ENCODE peak calls at places on chromosomes 7 and 10, in nine cellular contexts. X, R, K, P, S, W, D, E and O are unnamed samples. For H3K4me1, the result is how much of the 10 kb centered on the place peaks cover.

GRCh38 chr7:16484453-16485158 is 19.1 kb upstream of the SOSTDC1 start:
- DNase-seq in X (no peak), R (no peak), K (no peak), P (no peak), S (no peak), W (no peak), D (no peak), E (no peak), O (no peak)

GRCh38 chr10:100637785-100638184 is 102.0 kb downstream of the HIF1AN start:
- DNase-seq in X (no peak), R (no peak), K (no peak), P (no peak), S (no peak), W (no peak), D (no peak), E (no peak), O (peak)

GRCh38 chr10:62501547-62501946 is 127.4 kb downstream of the ZNF365 start:
- DNase-seq in X (no peak), R (no peak), K (no peak), P (no peak), S (no peak), W (no peak), D (no peak), E (no peak), O (no peak)

GRCh38 chr10:46273506-46274477 is 13.0 kb upstream of the ANTXRL start:
- DNase-seq in X (peak), R (peak), K (no peak), P (no peak), S (peak), W (no peak), D (no peak), E (no peak), O (peak)

GRCh38 chr7:36600869-36601530 is 123.3 kb downstream of the AOAH start:
- DNase-seq in X (no peak), R (no peak), K (no peak), P (no peak), S (no peak), W (no peak), D (no peak), E (no peak), O (no peak)

GRCh38 chr10:62116896-62117295 is 151.7 kb downstream of the RTKN2 start:
- DNase-seq in X (no peak), R (no peak), K (no peak), P (no peak), S (no peak), W (no peak), D (no peak), E (no peak), O (no peak)

GRCh38 chr10:91117496-91117895 is 103.0 kb upstream of the PCGF5 start:
- DNase-seq in X (no peak), R (no peak), K (no peak), P (no peak), S (no peak), W (no peak), D (no peak), E (no peak), O (no peak)

GRCh38 chr10:12509016-12509793 is 159.9 kb downstream of the CAMK1D start:
- DNase-seq in X (no peak), R (no peak), K (no peak), P (no peak), S (no peak), W (no peak), D (no peak), E (no peak), O (peak)

GRCh38 chr7:44838751-44839150 is 9.1 kb downstream of the H2AZ2 start:
- DNase-seq in X (no peak), R (no peak), K (no peak), P (no peak), S (no peak), W (no peak), D (no peak), E (no peak), O (no peak)

GRCh38 chr10:118851062-118852035 is 96.6 kb upstream of the CACUL1 start:
- DNase-seq in X (no peak), R (no peak), K (no peak), P (no peak), S (no peak), W (no peak), D (no peak), E (no peak), O (no peak)

GRCh38 chr10:33967721-33968120 is 633.3 kb upstream of the NRP1 start:
- DNase-seq in X (no peak), R (no peak), K (no peak), P (no peak), S (no peak), W (no peak), D (no peak), E (no peak), O (no peak)

GRCh38 chr7:36984710-36985308 is 260.5 kb upstream of the AOAH start:
- DNase-seq in X (no peak), R (no peak), K (no peak), P (no peak), S (no peak), W (no peak), D (no peak), E (no peak), O (no peak)

GRCh38 chr7:128908750-128909385 is 1.6 kb downstream of the KCP start:
- DNase-seq in X (peak), R (no peak), K (no peak), P (no peak), S (no peak), W (no peak), D (no peak), E (no peak), O (no peak)

GRCh38 chr10:86340176-86340990 is 26.2 kb downstream of the GRID1 start:
- DNase-seq in X (no peak), R (no peak), K (no peak), P (no peak), S (no peak), W (no peak), D (no peak), E (no peak), O (no peak)

GRCh38 chr10:133086247-133086646 is 1.5 kb upstream of the ADGRA1 start:
- DNase-seq in X (no peak), R (no peak), K (no peak), P (no peak), S (no peak), W (no peak), D (no peak), E (no peak), O (no peak)

GRCh38 chr10:585502-585901 is 104.0 kb downstream of the DIP2C start:
- DNase-seq in X (no peak), R (no peak), K (no peak), P (no peak), S (no peak), W (no peak), D (no peak), E (no peak), O (no peak)

GRCh38 chr10:5242585-5242984 is 45.9 kb downstream of the AKR1C4 start:
- DNase-seq in X (no peak), R (no peak), K (no peak), P (no peak), S (no peak), W (no peak), D (no peak), E (no peak), O (no peak)

GRCh38 chr7:5690931-5691461 is 90.5 kb downstream of the RNF216 start:
- DNase-seq in X (no peak), R (peak), K (peak), P (peak), S (peak), W (no peak), D (no peak), E (peak), O (peak)

GRCh38 chr10:24262929-24263653 is 54.2 kb downstream of the KIAA1217 start:
- DNase-seq in X (no peak), R (no peak), K (peak), P (peak), S (no peak), W (peak), D (peak), E (no peak), O (peak)

GRCh38 chr10:72275351-72276012 is 1.8 kb downstream of the DDIT4 start:
- DNase-seq in X (no peak), R (no peak), K (peak), P (peak), S (no peak), W (no peak), D (no peak), E (peak), O (no peak)

GRCh38 chr10:79127151-79127961 is 58.6 kb downstream of the ZMIZ1 start:
- DNase-seq in X (peak), R (peak), K (peak), P (peak), S (peak), W (peak), D (peak), E (peak), O (peak)

GRCh38 chr10:71974489-71975011 is 10.4 kb downstream of the CHST3 start:
- DNase-seq in X (no peak), R (no peak), K (no peak), P (peak), S (no peak), W (no peak), D (no peak), E (no peak), O (no peak)

GRCh38 chr10:98528166-98528784 is 81.5 kb upstream of the HPS1 start:
- DNase-seq in X (no peak), R (no peak), K (no peak), P (no peak), S (no peak), W (no peak), D (no peak), E (no peak), O (no peak)

GRCh38 chr7:142301299-142301698 is 43.4 kb upstream of the PRSS58 start:
- DNase-seq in X (no peak), R (no peak), K (no peak), P (no peak), S (no peak), W (no peak), D (no peak), E (no peak), O (no peak)

GRCh38 chr7:13904689-13905088 is 84.8 kb downstream of the ETV1 start:
- DNase-seq in X (no peak), R (no peak), K (no peak), P (no peak), S (no peak), W (no peak), D (no peak), E (no peak), O (no peak)

GRCh38 chr10:96585726-96586418 is 940 bp downstream of the TM9SF3 start:
- DNase-seq in X (peak), R (no peak), K (no peak), P (no peak), S (no peak), W (no peak), D (peak), E (no peak), O (no peak)

GRCh38 chr10:96588060-96588554 is 1.3 kb upstream of the TM9SF3 start:
- DNase-seq in X (no peak), R (no peak), K (no peak), P (no peak), S (no peak), W (no peak), D (no peak), E (no peak), O (no peak)

GRCh38 chr10:96587255-96588059 is 645 bp upstream of the TM9SF3 start:
- DNase-seq in X (peak), R (peak), K (peak), P (peak), S (peak), W (peak), D (peak), E (peak), O (peak)

GRCh38 chr10:96584474-96584873 is 2.3 kb downstream of the TM9SF3 start:
- DNase-seq in X (no peak), R (no peak), K (no peak), P (no peak), S (no peak), W (no peak), D (no peak), E (no peak), O (no peak)

DNA sequence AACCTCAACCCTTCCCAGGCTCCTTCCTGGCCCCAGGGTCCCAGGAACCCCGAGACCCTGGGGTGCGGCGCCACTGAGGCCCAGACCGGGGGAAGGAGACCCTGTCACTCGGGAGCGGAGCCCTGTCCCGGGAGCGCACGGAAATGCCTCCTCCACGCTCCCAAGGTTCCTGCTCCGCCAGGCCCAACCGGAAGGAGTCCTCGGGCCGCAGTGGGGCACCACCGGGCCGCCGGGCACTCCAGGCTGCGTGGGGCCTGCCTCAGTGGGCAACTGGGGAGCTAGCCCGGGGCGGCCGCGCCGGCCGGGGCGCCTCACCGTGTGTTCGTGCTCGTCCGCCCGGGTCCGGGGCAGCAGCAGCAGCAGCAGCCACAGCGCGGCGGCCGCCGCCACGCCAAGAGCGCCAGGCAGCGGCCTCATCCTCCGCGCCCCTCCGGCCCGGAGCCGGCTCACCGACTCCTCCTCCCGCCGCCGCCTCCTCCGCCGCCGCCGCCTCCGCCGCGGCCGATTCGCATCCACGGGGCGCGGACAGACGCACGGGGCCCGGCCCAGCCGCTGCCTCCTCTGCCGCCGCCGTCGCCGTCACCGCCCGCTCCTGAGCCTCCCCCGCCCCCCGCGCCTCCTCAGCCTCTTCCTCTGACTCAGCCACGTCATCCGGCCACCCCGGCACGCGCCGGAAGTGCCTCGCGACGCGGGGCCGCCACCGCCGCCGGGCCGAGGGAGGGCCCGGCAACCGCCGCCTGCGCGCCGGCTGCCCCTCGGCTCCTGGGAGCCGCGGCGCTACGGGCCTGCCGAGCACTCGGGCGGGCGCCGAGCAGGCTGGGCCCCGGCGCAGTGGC is at the start of gene TM9SF3:
- DNase-seq in X (peak), R (peak), K (peak), P (peak), S (peak), W (peak), D (peak), E (peak), O (peak)
- TF ChIP-seq POLR2A in X (peak), R (peak), K (peak), P (peak), S (no peak), W (peak), D (peak), E (peak), O (peak)

GRCh38 chr7:99039384-99039891 is 104.5 kb downstream of the SMURF1 start:
- DNase-seq in X (peak), R (no peak), K (no peak), P (no peak), S (no peak), W (no peak), D (no peak), E (no peak), O (no peak)
- H3K4me1 ChIP-seq in X (under half), R (under half), K (under half), P (under half), S (under half), W (under half), D (under half), E (under half), O (under half)

DNA sequence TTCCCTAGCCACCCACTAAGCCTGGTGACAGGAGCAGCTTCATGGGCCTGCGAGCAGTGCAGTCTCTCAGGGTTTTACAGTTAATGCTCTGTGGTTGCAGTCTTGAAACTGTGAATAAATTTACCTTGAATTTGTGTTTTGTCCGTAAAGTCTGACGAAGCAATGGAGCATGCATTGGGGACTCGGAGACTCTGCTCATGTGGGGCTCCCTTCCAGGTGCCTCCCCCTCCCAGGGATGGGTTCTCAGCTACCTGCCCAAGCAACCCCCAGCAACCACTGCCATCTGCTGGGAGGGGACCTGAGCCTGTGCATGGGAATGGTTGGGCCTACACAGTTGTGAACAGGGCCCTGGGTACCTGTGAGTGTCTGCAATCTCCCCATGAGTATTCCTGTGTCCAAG is 36.3 kb upstream of the IKZF1 start:
- DNase-seq in X (no peak), R (no peak), K (no peak), P (no peak), S (no peak), W (no peak), D (no peak), E (no peak), O (no peak)
- H3K27ac ChIP-seq in X (peak), R (no peak), K (no peak), P (no peak), S (no peak), W (no peak), D (no peak), E (no peak), O (no peak)

GRCh38 chr10:58299580-58299979 is 30.6 kb downstream of the CISD1 start:
- DNase-seq in X (peak), R (peak), K (no peak), P (peak), S (peak), W (no peak), D (peak), E (peak), O (peak)
- TF ChIP-seq POLR2A in X (no peak), R (no peak), K (no peak), P (no peak), S (no peak), W (no peak), D (no peak), E (no peak), O (no peak)

GRCh38 chr7:2761801-2762497 is 73.9 kb downstream of the AMZ1 start:
- DNase-seq in X (no peak), R (no peak), K (no peak), P (no peak), S (no peak), W (no peak), D (no peak), E (no peak), O (no peak)
- H3K4me1 ChIP-seq in X (under half), R (under half), K (under half), P (half or more), S (half or more), W (under half), D (under half), E (half or more), O (half or more)

GRCh38 chr7:28483112-28483511 is 70.8 kb downstream of the CREB5 start:
- DNase-seq in X (no peak), R (no peak), K (no peak), P (no peak), S (no peak), W (no peak), D (no peak), E (no peak), O (no peak)
- H3K27ac ChIP-seq in X (no peak), R (no peak), K (no peak), P (no peak), S (no peak), W (no peak), D (no peak), E (no peak), O (no peak)

GRCh38 chr7:106448992-106449859 is 164.4 kb upstream of the NAMPT start:
- DNase-seq in X (no peak), R (no peak), K (no peak), P (no peak), S (no peak), W (no peak), D (no peak), E (no peak), O (no peak)
- TF ChIP-seq POLR2A in X (no peak), R (no peak), K (no peak), P (no peak), S (no peak), W (no peak), D (no peak), E (no peak), O (no peak)

DNA sequence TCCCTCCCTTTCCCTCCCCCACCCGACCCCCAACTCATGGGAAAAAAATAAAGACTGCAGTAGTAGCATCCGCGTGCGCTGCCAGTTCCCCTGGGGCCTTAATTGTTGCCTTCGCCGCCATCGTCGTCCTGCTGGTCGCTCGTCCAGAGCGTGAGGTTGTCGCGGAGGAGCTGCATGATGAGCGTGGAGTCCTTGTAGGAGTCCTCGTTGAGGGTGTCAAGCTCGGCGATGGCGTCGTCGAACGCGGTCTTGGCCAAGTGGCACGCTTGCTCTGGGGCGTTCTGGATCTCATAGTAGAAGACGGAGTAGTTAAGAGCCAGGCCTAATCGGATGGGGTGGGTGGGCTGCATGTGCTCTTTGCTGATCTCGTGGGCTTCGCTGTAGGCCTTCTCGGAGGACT is 27.0 kb downstream of the HSPB1 start:
- DNase-seq in X (no peak), R (no peak), K (no peak), P (no peak), S (no peak), W (no peak), D (no peak), E (no peak), O (no peak)
- H3K4me1 ChIP-seq in X (under half), R (under half), K (under half), P (half or more), S (half or more), W (under half), D (under half), E (half or more), O (under half)

GRCh38 chr7:40859076-40859475 is 724.3 kb downstream of the SUGCT start:
- DNase-seq in X (no peak), R (no peak), K (no peak), P (no peak), S (no peak), W (no peak), D (no peak), E (no peak), O (peak)
- H3K27ac ChIP-seq in X (no peak), R (no peak), K (no peak), P (no peak), S (no peak), W (no peak), D (no peak), E (no peak), O (peak)